ENCODE peak calls at places on chromosomes 7 and 10, in ten cellular contexts. M is stimulated activated CD4-positive, alpha-beta T cell treated with anti-CD3 and anti-CD28 coated beads, Interleukin-4, amount 100 ng/mL, for 48 hours; R is NCI-H2081; O is AG09319; I is GM10248; A is HuH-7.5; P is glutamatergic neuron; V is cardiac fibroblast; T is CD4-positive, alpha-beta T cell; U is Panc1. K is an unnamed sample.
A peak's percentile ranks its signal among the peaks of the same experiment; 100 is the strongest.

GRCh38 chr10:80737209-80737608 is 199.5 kb downstream of the SH2D4B start:
- DNase-seq in M (no peak), R (no peak), O (no peak), I (no peak), A (no peak), P (no peak), V (no peak), T (no peak), U (no peak), K (no peak)

GRCh38 chr10:133297504-133297903 is 11.2 kb downstream of the TUBGCP2 start:
- DNase-seq in M (no peak), R (no peak), O (no peak), I (no peak), A (no peak), P (no peak), V (no peak), T (no peak), U (no peak), K (no peak)

GRCh38 chr7:111266613-111267012 is 175.7 kb downstream of the LRRN3 start:
- DNase-seq in M (no peak), R (no peak), O (peak; percentile 51), I (no peak), A (no peak), P (no peak), V (peak; percentile 76), T (no peak), U (no peak), K (no peak)

GRCh38 chr10:111475720-111476119 is 398.9 kb downstream of the ADRA2A start:
- DNase-seq in M (no peak), R (no peak), O (no peak), I (no peak), A (peak; percentile 8), P (no peak), V (peak; percentile 15), T (no peak), U (no peak), K (no peak)

GRCh38 chr7:116354546-116355422 is 144.4 kb downstream of the TES start:
- DNase-seq in M (no peak), R (no peak), O (peak; percentile 93), I (no peak), A (peak; percentile 15), P (no peak), V (peak; percentile 97), T (no peak), U (peak; percentile 98), K (no peak)

GRCh38 chr10:121952226-121952625 is 22.8 kb downstream of the NSMCE4A start:
- DNase-seq in M (no peak), R (no peak), O (no peak), I (no peak), A (no peak), P (no peak), V (peak; percentile 36), T (no peak), U (no peak), K (no peak)

GRCh38 chr7:73382938-73383503 is 50.6 kb upstream of the FZD9 start:
- DNase-seq in M (no peak), R (no peak), O (no peak), I (no peak), A (no peak), P (no peak), V (no peak), T (no peak), U (no peak), K (no peak)

GRCh38 chr7:76330245-76330644 is 27.8 kb downstream of the HSPB1 start:
- DNase-seq in M (no peak), R (no peak), O (no peak), I (no peak), A (no peak), P (no peak), V (no peak), T (no peak), U (no peak), K (no peak)

GRCh38 chr7:121485457-121486243 is 89.5 kb upstream of the FAM3C start:
- DNase-seq in M (no peak), R (no peak), O (no peak), I (no peak), A (no peak), P (no peak), V (peak; percentile 45), T (no peak), U (no peak), K (no peak)

GRCh38 chr10:63375006-63375405 is 90.8 kb downstream of the JMJD1C start:
- DNase-seq in M (no peak), R (no peak), O (no peak), I (no peak), A (no peak), P (no peak), V (peak; percentile 84), T (no peak), U (no peak), K (no peak)

GRCh38 chr10:124762281-124762680 is 18.1 kb upstream of the FAM53B start:
- DNase-seq in M (no peak), R (no peak), O (no peak), I (no peak), A (no peak), P (no peak), V (no peak), T (no peak), U (no peak), K (no peak)

GRCh38 chr10:71391701-71392100 is 5.0 kb upstream of the CDH23 start:
- DNase-seq in M (no peak), R (no peak), O (no peak), I (no peak), A (no peak), P (no peak), V (no peak), T (no peak), U (no peak), K (no peak)

GRCh38 chr10:27611209-27611608 is 107.1 kb downstream of the RAB18 start:
- DNase-seq in M (no peak), R (no peak), O (peak; percentile 63), I (no peak), A (no peak), P (no peak), V (peak; percentile 22), T (no peak), U (no peak), K (no peak)

GRCh38 chr10:26621889-26622681 is 75.4 kb upstream of the PDSS1 start:
- DNase-seq in M (peak; percentile 12), R (no peak), O (no peak), I (peak; percentile 57), A (no peak), P (peak; percentile 63), V (no peak), T (peak; percentile 19), U (no peak), K (no peak)

GRCh38 chr10:80468002-80468401 is 13.9 kb downstream of the TSPAN14 start:
- DNase-seq in M (no peak), R (no peak), O (no peak), I (no peak), A (no peak), P (peak; percentile 63), V (peak; percentile 50), T (peak; percentile 80), U (no peak), K (no peak)

GRCh38 chr10:51074238-51075028 is at the start of gene PRKG1:
- DNase-seq in M (no peak), R (peak; percentile 18), O (peak; percentile 65), I (peak; percentile 16), A (peak; percentile 32), P (peak; percentile 77), V (peak; percentile 82), T (no peak), U (peak; percentile 33), K (no peak)

GRCh38 chr10:29517352-29517923 is 117.3 kb downstream of the SVIL start:
- DNase-seq in M (no peak), R (no peak), O (no peak), I (peak; percentile 39), A (peak; percentile 63), P (peak; percentile 56), V (peak; percentile 53), T (no peak), U (no peak), K (no peak)

GRCh38 chr7:525740-526139 is 6.1 kb upstream of the PDGFA start:
- DNase-seq in M (no peak), R (no peak), O (no peak), I (no peak), A (no peak), P (no peak), V (no peak), T (no peak), U (no peak), K (no peak)

GRCh38 chr10:133127291-133128125 is 32.5 kb upstream of the KNDC1 start:
- DNase-seq in M (peak; percentile 69), R (no peak), O (no peak), I (no peak), A (no peak), P (peak; percentile 57), V (no peak), T (no peak), U (no peak), K (no peak)

K was measured in NCI-H1436.